ENCODE peak calls at places on chromosomes 1 and 21, in seven cellular contexts. G is HL-60; R is activated naive CD4-positive, alpha-beta T cell treated with anti-CD3 and anti-CD28 coated beads for 36 hours; E is osteocyte; Q is non-pigmented ciliary epithelial cell; D is AG08395; H is KG1. M is an unnamed sample.

GRCh38 chr1:155048449-155049334 is 2.4 kb upstream of the ADAM15 start:
- DNase-seq in Q (no peak), H (no peak), D (no peak), E (no peak), G (no peak), R (no peak), M (no peak)

GRCh38 chr1:163275222-163275621 is 46.5 kb upstream of the NUF2 start:
- DNase-seq in Q (no peak), E (no peak), G (no peak), H (no peak), D (peak; percentile 41), R (no peak), M (no peak)

GRCh38 chr1:62841587-62842169 is 57.7 kb downstream of the ATG4C start:
- DNase-seq in E (no peak), H (peak; percentile 36), R (peak; percentile 7), D (peak; percentile 60), G (peak; percentile 18), Q (peak; percentile 27), M (peak; percentile 84)

GRCh38 chr1:192969091-192969490 is 90.1 kb downstream of the UCHL5 start:
- DNase-seq in R (no peak), H (no peak), D (no peak), Q (no peak), E (no peak), G (no peak), M (no peak)

GRCh38 chr1:194024659-194025058 is 838.2 kb upstream of the B3GALT2 start:
- DNase-seq in Q (peak; percentile 76), H (no peak), R (no peak), G (no peak), E (no peak), D (no peak), M (peak; percentile 94)

GRCh38 chr1:6770727-6771567 is 14.3 kb upstream of the CAMTA1 start:
- DNase-seq in R (no peak), H (no peak), E (no peak), D (peak; percentile 80), G (no peak), Q (no peak), M (no peak)

GRCh38 chr1:115620453-115620852 is 21.3 kb upstream of the VANGL1 start:
- DNase-seq in R (no peak), D (no peak), Q (no peak), G (no peak), H (no peak), E (no peak), M (no peak)

GRCh38 chr1:191641420-191642215 is 516.6 kb upstream of the RGS18 start:
- DNase-seq in D (no peak), Q (no peak), H (no peak), E (no peak), R (no peak), G (no peak), M (no peak)

GRCh38 chr21:41763996-41764395 is 2.9 kb downstream of the RIPK4 start:
- DNase-seq in G (no peak), D (no peak), H (no peak), E (no peak), R (no peak), Q (no peak), M (no peak)

GRCh38 chr1:185400057-185400456 is 83.0 kb upstream of the IVNS1ABP start:
- DNase-seq in R (no peak), E (no peak), D (peak; percentile 71), Q (peak; percentile 54), G (peak; percentile 25), H (no peak), M (no peak)

GRCh38 chr1:13816016-13816760 is 116.2 kb downstream of the PRDM2 start:
- DNase-seq in H (no peak), D (no peak), R (no peak), E (no peak), Q (no peak), G (no peak), M (no peak)

M was measured in SK-N-MC.